ENCODE peak calls at places on chromosome 6, in ten cellular contexts. G, K, Z, E, B, L, I, W, T and U are unnamed samples. For H3K36me3, the result is how much of the 10 kb centered on the place peaks cover.

GRCh38 chr6:23601811-23602340 is 524.1 kb upstream of the NRSN1 start:
- DNase-seq in K (no peak), T (no peak), G (no peak), B (no peak), L (no peak), W (no peak), I (no peak), E (no peak), Z (no peak), U (no peak)

GRCh38 chr6:99151634-99152344 is 197.7 kb downstream of the FAXC start:
- DNase-seq in E (peak), W (peak), I (no peak), Z (no peak), L (peak), T (peak), G (no peak), B (no peak), K (no peak), U (no peak)

GRCh38 chr6:119628691-119629621 is 279.4 kb upstream of the MAN1A1 start:
- DNase-seq in W (no peak), T (no peak), Z (no peak), B (no peak), E (no peak), K (no peak), G (no peak), L (no peak), I (no peak), U (no peak)

GRCh38 chr6:147961473-147962141 is 381.0 kb upstream of the SASH1 start:
- DNase-seq in G (no peak), B (no peak), T (no peak), E (no peak), I (no peak), W (no peak), Z (no peak), K (no peak), L (no peak), U (no peak)

GRCh38 chr6:9422138-9422537 is 986.8 kb upstream of the SLC35B3 start:
- DNase-seq in T (no peak), L (no peak), K (no peak), I (no peak), B (no peak), W (no peak), G (no peak), Z (no peak), E (no peak), U (no peak)

GRCh38 chr6:13120483-13121482 is 207.6 kb downstream of the TBC1D7 start:
- DNase-seq in B (no peak), T (peak), Z (no peak), G (no peak), K (no peak), W (no peak), L (no peak), E (no peak), I (no peak), U (no peak)

GRCh38 chr6:9539231-9539755 is 875.6 kb downstream of the TFAP2A start:
- DNase-seq in W (no peak), K (no peak), T (no peak), L (no peak), I (no peak), G (no peak), B (no peak), Z (no peak), E (no peak), U (no peak)

GRCh38 chr6:95569560-95569959 is 7.8 kb upstream of the MANEA start:
- DNase-seq in W (no peak), E (no peak), B (no peak), Z (no peak), K (no peak), I (no peak), L (no peak), T (no peak), G (no peak), U (no peak)

GRCh38 chr6:44304282-44305199 is 8.6 kb downstream of the AARS2 start:
- DNase-seq in T (peak), E (no peak), W (peak), Z (no peak), G (peak), K (peak), L (no peak), B (peak), I (no peak), U (no peak)

GRCh38 chr6:131258816-131259476 is 123.7 kb downstream of the AKAP7 start:
- DNase-seq in T (no peak), W (peak), G (no peak), E (no peak), I (no peak), L (peak), Z (no peak), K (peak), B (no peak), U (no peak)

GRCh38 chr6:133697666-133698065 is 191.2 kb upstream of the TCF21 start:
- DNase-seq in G (no peak), Z (no peak), E (no peak), I (no peak), T (no peak), K (no peak), L (no peak), W (no peak), B (no peak), U (no peak)

GRCh38 chr6:149888659-149889058 is 9.3 kb downstream of the RAET1E start:
- DNase-seq in I (no peak), G (no peak), T (no peak), Z (no peak), L (no peak), K (no peak), B (no peak), W (no peak), E (no peak), U (no peak)

GRCh38 chr6:7086488-7086887 is 21.3 kb upstream of the RREB1 start:
- DNase-seq in K (no peak), B (no peak), Z (no peak), L (peak), T (no peak), G (peak), I (peak), E (peak), W (no peak), U (no peak)

GRCh38 chr6:52361347-52361944 is 505 bp upstream of the PAQR8 start:
- DNase-seq in T (no peak), Z (no peak), B (peak), W (no peak), E (peak), L (peak), I (no peak), K (peak), G (no peak), U (no peak)

GRCh38 chr6:150962436-150962835 is 96.9 kb downstream of the MTHFD1L start:
- DNase-seq in E (no peak), W (no peak), Z (no peak), T (no peak), I (no peak), L (no peak), K (no peak), B (no peak), G (no peak), U (no peak)

GRCh38 chr6:128432394-128432793 is 88.0 kb downstream of the PTPRK start:
- DNase-seq in B (no peak), G (no peak), Z (no peak), T (no peak), W (peak), K (no peak), L (no peak), E (no peak), I (no peak), U (no peak)

GRCh38 chr6:14292119-14292518 is 174.5 kb downstream of the CD83 start:
- DNase-seq in W (peak), G (no peak), Z (no peak), L (no peak), E (no peak), K (no peak), B (no peak), I (no peak), T (no peak), U (no peak)

GRCh38 chr6:56642366-56643261 is at the start of gene DST:
- DNase-seq in W (peak), Z (no peak), B (no peak), K (no peak), L (no peak), E (no peak), T (no peak), I (no peak), G (no peak), U (peak)

GRCh38 chr6:107635058-107635515 is 145.2 kb downstream of the SOBP start:
- DNase-seq in L (no peak), K (no peak), I (no peak), E (no peak), T (no peak), Z (peak), B (no peak), G (no peak), W (no peak), U (no peak)

GRCh38 chr6:13014551-13015378 is 298.2 kb downstream of the PHACTR1 start:
- DNase-seq in L (no peak), I (no peak), K (peak), G (no peak), W (no peak), Z (peak), B (no peak), E (peak), T (no peak), U (no peak)

GRCh38 chr6:145214570-145214969 is 520.8 kb downstream of the EPM2A start:
- DNase-seq in E (no peak), W (peak), K (no peak), L (no peak), G (peak), Z (no peak), I (no peak), T (peak), B (no peak), U (no peak)

GRCh38 chr6:42281570-42281969 is 63.9 kb upstream of the MRPS10 start:
- DNase-seq in I (no peak), K (peak), E (no peak), B (peak), T (no peak), L (no peak), G (peak), W (no peak), Z (no peak), U (no peak)

GRCh38 chr6:168554898-168555617 is 114.1 kb downstream of the SMOC2 start:
- DNase-seq in I (no peak), W (no peak), T (no peak), E (no peak), Z (no peak), B (no peak), K (no peak), L (no peak), G (no peak), U (no peak)

GRCh38 chr6:14759976-14760672 is 485.7 kb upstream of the JARID2 start:
- DNase-seq in T (no peak), G (no peak), L (no peak), W (no peak), B (no peak), E (no peak), K (no peak), I (no peak), Z (no peak), U (no peak)

GRCh38 chr6:15341311-15341710 is 95.4 kb downstream of the JARID2 start:
- DNase-seq in K (no peak), E (no peak), G (no peak), Z (no peak), W (peak), I (no peak), L (no peak), T (no peak), B (no peak), U (no peak)

GRCh38 chr6:6678185-6678671 is 89.7 kb downstream of the LY86 start:
- DNase-seq in E (peak), T (no peak), B (no peak), L (no peak), I (no peak), Z (no peak), W (peak), G (no peak), K (no peak), U (no peak)

GRCh38 chr6:157094038-157094437 is 229.3 kb downstream of the TMEM242 start:
- DNase-seq in I (no peak), B (no peak), E (no peak), L (no peak), W (no peak), Z (no peak), T (peak), G (no peak), K (no peak), U (no peak)

GRCh38 chr6:112180095-112180820 is 74.1 kb downstream of the LAMA4 start:
- DNase-seq in L (peak), W (peak), E (no peak), K (no peak), B (no peak), I (no peak), T (peak), G (peak), Z (no peak), U (no peak)

GRCh38 chr6:114989279-114989964 is 646.6 kb upstream of the HS3ST5 start:
- DNase-seq in G (peak), Z (no peak), E (no peak), B (peak), W (no peak), L (no peak), K (no peak), T (no peak), I (no peak), U (no peak)

GRCh38 chr6:33914519-33915120 is 110.8 kb upstream of the MLN start:
- DNase-seq in T (peak), B (peak), L (no peak), G (peak), Z (peak), E (no peak), W (no peak), I (no peak), K (peak), U (no peak)

GRCh38 chr6:161523367-161523766 is 249.5 kb upstream of the AGPAT4 start:
- DNase-seq in E (no peak), G (no peak), W (no peak), Z (no peak), I (no peak), K (no peak), T (no peak), L (no peak), B (no peak), U (no peak)

GRCh38 chr6:166277021-166277420 is 31.2 kb downstream of the PRR18 start:
- DNase-seq in Z (no peak), G (no peak), I (no peak), T (no peak), K (no peak), E (no peak), B (no peak), W (no peak), L (peak), U (no peak)

GRCh38 chr6:105051941-105052471 is 95.1 kb downstream of the LIN28B start:
- DNase-seq in B (no peak), L (no peak), W (no peak), E (no peak), I (no peak), G (no peak), Z (no peak), T (no peak), K (no peak), U (no peak)

GRCh38 chr6:75794351-75794846 is 45.4 kb downstream of the MYO6 start:
- DNase-seq in Z (no peak), E (no peak), L (no peak), K (no peak), T (no peak), B (no peak), I (no peak), G (no peak), W (no peak), U (no peak)

GRCh38 chr6:15544321-15544900 is 118.4 kb downstream of the DTNBP1 start:
- DNase-seq in G (no peak), W (no peak), L (no peak), K (no peak), B (no peak), T (no peak), Z (no peak), E (no peak), I (no peak), U (no peak)

GRCh38 chr6:126040826-126041225 is 54.5 kb downstream of the TRMT11 start:
- DNase-seq in B (no peak), Z (no peak), G (no peak), W (peak), L (no peak), K (no peak), E (no peak), I (peak), T (no peak), U (no peak)
- H3K36me3 ChIP-seq in B (under half), Z (under half), G (under half), W (under half), L (under half), K (under half), E (under half), I (under half), T (half or more), U (under half)

GRCh38 chr6:85401186-85402062 is 48.5 kb upstream of the NT5E start:
- DNase-seq in B (no peak), K (no peak), G (no peak), T (no peak), I (no peak), W (no peak), E (no peak), Z (no peak), L (no peak), U (no peak)

GRCh38 chr6:85402922-85403321 is 47.0 kb upstream of the NT5E start:
- DNase-seq in K (no peak), E (no peak), G (no peak), L (no peak), W (no peak), Z (no peak), T (no peak), I (no peak), B (no peak), U (no peak)

GRCh38 chr6:85403331-85404015 is 46.4 kb upstream of the NT5E start:
- DNase-seq in G (no peak), K (no peak), E (no peak), I (no peak), L (no peak), Z (no peak), B (no peak), W (peak), T (no peak), U (no peak)

GRCh38 chr6:85400331-85400730 is 49.6 kb upstream of the NT5E start:
- DNase-seq in L (no peak), E (no peak), G (no peak), T (no peak), I (no peak), K (no peak), Z (no peak), W (no peak), B (no peak), U (no peak)

DNA sequence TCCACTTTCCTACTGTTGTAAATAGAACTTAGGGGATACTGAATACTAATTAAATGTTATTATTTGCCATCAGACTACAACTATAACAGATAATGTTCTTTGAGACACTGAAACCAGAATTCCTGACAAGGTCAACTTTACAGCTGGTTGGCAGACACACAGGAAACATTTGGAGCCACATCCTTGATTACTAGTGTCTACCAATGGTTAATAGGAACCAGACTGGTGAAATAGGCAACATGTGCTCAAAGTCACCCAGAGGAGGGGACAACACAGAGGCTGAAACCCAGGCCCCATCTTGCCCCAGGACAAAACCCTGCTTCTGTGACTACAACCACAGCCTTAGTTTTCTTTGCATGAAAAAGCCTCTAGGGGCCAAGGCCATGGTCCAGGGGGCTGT is 47.8 kb upstream of the NT5E start:
- DNase-seq in I (no peak), E (no peak), T (no peak), G (no peak), Z (no peak), K (no peak), W (no peak), B (no peak), L (no peak), U (no peak)
- H3K27ac ChIP-seq in I (no peak), E (no peak), T (no peak), G (no peak), Z (no peak), K (no peak), W (peak), B (no peak), L (no peak), U (peak)

GRCh38 chr6:35318200-35318844 is 20.7 kb downstream of the DEF6 start:
- DNase-seq in B (no peak), K (peak), W (peak), Z (peak), E (peak), G (no peak), L (peak), T (no peak), I (peak), U (no peak)
- H3K36me3 ChIP-seq in B (half or more), K (under half), W (under half), Z (under half), E (under half), G (half or more), L (under half), T (half or more), I (under half), U (under half)

DNA sequence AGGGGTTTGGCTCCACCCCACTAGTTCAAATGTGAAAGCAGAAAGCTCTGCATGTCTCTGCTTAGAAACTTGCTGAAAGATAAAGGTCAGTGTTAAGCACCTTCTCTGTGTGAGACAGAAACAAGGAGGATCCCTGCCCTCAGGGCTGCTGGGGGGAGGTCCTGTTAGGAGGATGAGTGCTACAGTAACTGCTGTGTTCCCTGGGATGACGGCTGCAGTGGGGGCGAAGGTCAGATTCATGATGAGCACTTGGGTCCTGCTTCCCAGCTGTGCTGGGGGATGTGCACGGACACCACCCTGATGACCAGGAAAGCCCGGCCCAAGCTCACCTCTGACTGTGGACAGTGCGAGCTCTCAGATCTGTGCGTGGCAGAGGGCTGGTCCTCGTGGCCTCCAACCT is 252.6 kb downstream of the DLL1 start:
- DNase-seq in I (no peak), L (no peak), E (peak), B (no peak), W (no peak), G (no peak), T (no peak), K (peak), Z (no peak), U (peak)
- H3K27ac ChIP-seq in I (no peak), L (no peak), E (peak), B (no peak), W (no peak), G (no peak), T (no peak), K (no peak), Z (no peak), U (no peak)

GRCh38 chr6:25492951-25493350 is 159.1 kb upstream of the SCGN start:
- DNase-seq in E (no peak), Z (no peak), T (no peak), G (no peak), W (no peak), L (no peak), I (no peak), B (no peak), K (no peak), U (no peak)
- H3K36me3 ChIP-seq in E (under half), Z (under half), T (half or more), G (under half), W (under half), L (under half), I (under half), B (under half), K (under half), U (under half)

GRCh38 chr6:89371849-89372505 is 19.5 kb upstream of the UBE2J1 start:
- DNase-seq in I (peak), W (peak), T (peak), L (peak), E (peak), K (peak), B (peak), G (peak), Z (peak), U (no peak)

GRCh38 chr6:89372506-89372901 is 20.0 kb upstream of the UBE2J1 start:
- DNase-seq in G (no peak), L (no peak), Z (no peak), T (peak), E (no peak), B (no peak), I (no peak), W (no peak), K (no peak), U (no peak)

GRCh38 chr6:89364586-89364985 is 12.1 kb upstream of the UBE2J1 start:
- DNase-seq in L (no peak), K (no peak), T (no peak), Z (no peak), B (no peak), W (no peak), I (no peak), G (no peak), E (no peak), U (no peak)

GRCh38 chr6:89368107-89368506 is 15.6 kb upstream of the UBE2J1 start:
- DNase-seq in T (peak), E (no peak), W (peak), B (peak), I (peak), G (peak), Z (no peak), K (no peak), L (peak), U (no peak)

GRCh38 chr6:89369009-89369408 is 16.5 kb upstream of the UBE2J1 start:
- DNase-seq in W (peak), L (peak), T (peak), Z (no peak), I (peak), B (no peak), G (no peak), E (no peak), K (peak), U (no peak)
- H3K27ac ChIP-seq in W (no peak), L (no peak), T (peak), Z (no peak), I (no peak), B (no peak), G (no peak), E (no peak), K (peak), U (no peak)

GRCh38 chr6:35582315-35582714 is 69.6 kb upstream of the TULP1 start:
- DNase-seq in K (no peak), E (no peak), T (no peak), W (no peak), B (no peak), Z (no peak), I (no peak), L (no peak), G (no peak), U (no peak)

GRCh38 chr6:35586542-35586941 is 73.8 kb upstream of the TULP1 start:
- DNase-seq in K (no peak), B (no peak), G (no peak), I (no peak), T (no peak), Z (no peak), W (no peak), L (no peak), E (no peak), U (no peak)

GRCh38 chr6:35583893-35584688 is 71.4 kb upstream of the TULP1 start:
- DNase-seq in Z (no peak), G (peak), T (peak), B (peak), W (peak), L (peak), I (peak), K (no peak), E (no peak), U (no peak)

GRCh38 chr6:35585688-35586087 is 73.0 kb upstream of the TULP1 start:
- DNase-seq in G (no peak), T (no peak), I (no peak), B (no peak), W (no peak), K (no peak), E (no peak), L (no peak), Z (no peak), U (no peak)

GRCh38 chr6:35581633-35582032 is 68.9 kb upstream of the TULP1 start:
- DNase-seq in E (no peak), T (peak), K (no peak), I (no peak), W (no peak), L (no peak), Z (no peak), G (no peak), B (no peak), U (no peak)
- H3K36me3 ChIP-seq in E (under half), T (half or more), K (under half), I (under half), W (under half), L (under half), Z (under half), G (under half), B (under half), U (half or more)